ENCODE peak calls at places on chromosomes 4 and X, in ten cellular contexts. K is astrocyte of the spinal cord, I is fibroblast of lung, Y is HepG2, E is dorsolateral prefrontal cortex, N is stomach, J is breast epithelium, R is GM13976, P is nephron progenitor cell, W is hepatocyte. S is an unnamed sample.

GRCh38 chr4:172042714-172043114 is 229.5 kb downstream of the GALNTL6 start:
- DNase-seq in K (no peak), I (peak), Y (peak), E (no peak), N (no peak), J (no peak), R (no peak), P (no peak), W (peak), S (no peak)

GRCh38 chr4:138178566-138178965 is 63.6 kb downstream of the SLC7A11 start:
- DNase-seq in K (peak), I (peak), Y (no peak), E (no peak), N (no peak), J (no peak), R (no peak), P (no peak), W (no peak), S (no peak)

GRCh38 chr4:128653514-128654420 is 155.7 kb upstream of the JADE1 start:
- DNase-seq in K (no peak), I (no peak), Y (no peak), E (no peak), N (no peak), J (no peak), R (no peak), P (peak), W (peak), S (peak)

GRCh38 chr4:155967098-155967497 is 13.4 kb upstream of the CTSO start:
- DNase-seq in K (peak), I (peak), Y (no peak), E (no peak), N (no peak), J (no peak), R (no peak), P (no peak), W (no peak), S (no peak)

GRCh38 chrX:129360175-129360574 is 163.1 kb downstream of the SMARCA1 start:
- DNase-seq in K (peak), I (peak), Y (peak), E (no peak), N (peak), J (no peak), R (peak), P (peak), W (peak), S (peak)

GRCh38 chr4:92812652-92813051 is 508.9 kb downstream of the GRID2 start:
- DNase-seq in K (no peak), I (no peak), Y (no peak), E (no peak), N (no peak), J (no peak), R (no peak), P (no peak), W (no peak), S (no peak)

GRCh38 chr4:112848931-112849330 is 200.5 kb upstream of the ANK2 start:
- DNase-seq in K (no peak), I (peak), Y (no peak), E (no peak), N (no peak), J (no peak), R (no peak), P (no peak), W (no peak), S (no peak)

GRCh38 chr4:55736605-55737183 is 82.9 kb upstream of the EXOC1L start:
- DNase-seq in K (peak), I (peak), Y (no peak), E (no peak), N (no peak), J (no peak), R (peak), P (no peak), W (no peak), S (peak)

GRCh38 chrX:26918633-26919032 is 544.5 kb downstream of the PPP4R3C start:
- DNase-seq in K (no peak), I (no peak), Y (peak), E (no peak), N (no peak), J (no peak), R (peak), P (peak), W (peak), S (no peak)

GRCh38 chr4:82437285-82438005 is 7.1 kb downstream of the ENOPH1 start:
- DNase-seq in K (no peak), I (peak), Y (no peak), E (no peak), N (no peak), J (peak), R (no peak), P (no peak), W (no peak), S (no peak)

GRCh38 chr4:7747062-7747385 is 192.6 kb downstream of the AFAP1 start:
- DNase-seq in K (no peak), I (no peak), Y (no peak), E (no peak), N (no peak), J (no peak), R (no peak), P (no peak), W (no peak), S (no peak)

GRCh38 chr4:105719214-105719613 is 10.6 kb downstream of the GSTCD start:
- DNase-seq in K (no peak), I (no peak), Y (peak), E (no peak), N (no peak), J (no peak), R (no peak), P (no peak), W (peak), S (no peak)

GRCh38 chr4:105712766-105713165 is 4.2 kb downstream of the GSTCD start:
- DNase-seq in K (no peak), I (no peak), Y (no peak), E (no peak), N (no peak), J (no peak), R (no peak), P (no peak), W (no peak), S (no peak)

GRCh38 chr4:105714071-105714521 is 5.5 kb downstream of the GSTCD start:
- DNase-seq in K (no peak), I (peak), Y (no peak), E (no peak), N (no peak), J (no peak), R (peak), P (no peak), W (no peak), S (no peak)

GRCh38 chr4:105714932-105715331 is 6.3 kb downstream of the GSTCD start:
- DNase-seq in K (no peak), I (no peak), Y (no peak), E (no peak), N (no peak), J (no peak), R (no peak), P (no peak), W (no peak), S (peak)

DNA sequence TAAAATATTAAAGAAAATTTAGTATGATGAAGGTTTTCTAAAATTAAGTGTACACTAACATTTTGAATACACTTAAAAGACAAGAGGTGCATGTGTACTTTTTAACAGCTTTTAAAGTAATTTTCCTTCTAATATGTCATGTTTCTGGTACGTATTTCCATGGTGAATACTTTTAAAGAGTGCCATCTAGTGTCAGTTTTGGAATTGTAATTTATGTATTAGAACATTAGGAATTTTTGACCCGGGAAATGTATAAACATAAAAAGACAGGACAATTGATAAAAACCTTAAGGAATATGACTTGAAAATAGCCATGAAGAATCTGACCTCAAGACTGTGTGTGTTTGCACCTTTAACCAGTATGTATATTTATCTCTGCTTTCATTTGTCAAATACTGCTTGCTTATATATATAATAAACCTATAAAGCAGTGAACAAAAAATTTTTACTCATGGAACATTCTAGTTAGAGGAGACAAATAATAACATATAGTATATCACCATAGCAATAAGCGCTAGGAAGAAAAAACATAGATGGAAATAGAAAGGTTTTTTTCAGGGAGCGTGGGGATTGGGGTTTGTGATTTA is 7.2 kb downstream of the GSTCD start:
- DNase-seq in K (peak), I (peak), Y (peak), E (no peak), N (no peak), J (no peak), R (no peak), P (no peak), W (peak), S (peak)
- TF ChIP-seq CTCF in K (peak), I (no peak), Y (peak), E (peak), N (no peak), J (peak), R (no peak), P (peak), W (peak), S (peak)

GRCh38 chrX:50680990-50681389 is 133.0 kb downstream of the SHROOM4 start:
- DNase-seq in K (no peak), I (no peak), Y (no peak), E (no peak), N (no peak), J (no peak), R (no peak), P (peak), W (no peak), S (no peak)
- TF ChIP-seq CTCF in K (peak), I (no peak), Y (no peak), E (peak), N (no peak), J (no peak), R (no peak), P (peak), W (peak), S (no peak)

DNA sequence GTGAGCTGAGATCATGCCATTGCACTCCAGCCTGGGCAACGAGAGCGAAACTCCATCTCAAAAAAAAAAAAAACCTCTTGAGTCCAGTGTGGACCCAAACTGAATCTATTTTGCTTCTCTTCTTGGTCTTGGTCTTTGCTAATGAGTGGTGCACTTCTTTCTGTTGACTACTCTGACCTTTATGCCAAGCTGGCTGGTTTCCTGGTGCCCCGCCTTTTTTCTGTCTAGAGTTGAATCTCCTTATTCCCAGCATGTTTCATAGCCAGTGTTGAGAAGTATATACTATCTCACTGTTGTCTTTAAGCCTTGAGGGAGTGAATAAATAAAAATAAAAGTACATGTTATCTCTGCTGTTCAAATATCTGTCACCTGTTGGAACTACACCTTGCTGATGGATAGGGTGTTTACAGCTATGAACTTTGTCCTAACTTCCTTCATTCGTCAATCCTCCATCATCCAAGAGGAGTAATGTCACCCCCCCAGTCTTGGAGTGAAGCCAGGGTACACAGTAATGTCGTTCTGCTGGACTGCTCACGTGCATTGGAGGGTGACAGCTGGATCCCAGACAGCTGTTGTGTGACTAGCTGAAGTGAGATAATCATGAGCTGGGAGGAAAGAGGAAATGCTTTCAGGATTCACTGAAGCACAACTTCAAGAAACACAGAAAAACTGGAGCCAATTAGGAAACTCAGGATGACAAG is 99.3 kb upstream of the PRKG2 start:
- DNase-seq in K (peak), I (no peak), Y (no peak), E (no peak), N (peak), J (no peak), R (no peak), P (peak), W (peak), S (peak)
- TF ChIP-seq CTCF in K (no peak), I (no peak), Y (no peak), E (no peak), N (no peak), J (no peak), R (no peak), P (no peak), W (no peak), S (no peak)

GRCh38 chr4:22897520-22898108 is 204.9 kb downstream of the GBA3 start:
- DNase-seq in K (peak), I (peak), Y (peak), E (no peak), N (peak), J (no peak), R (peak), P (peak), W (peak), S (peak)
- TF ChIP-seq CTCF in K (peak), I (peak), Y (peak), E (peak), N (no peak), J (peak), R (peak), P (peak), W (peak), S (peak)